ENCODE peak calls at places on chromosomes 11 and 22, in nine cellular contexts. One of them, this sample, is unnamed.

GRCh38 chr11:70311616-70312015 is 41.1 kb downstream of the PPFIA1 start:
- DNase-seq in ELR: no peak
- DNase-seq in tibial artery: no peak
- DNase-seq in NCI-H1436 treated with DMSO at 0.1 percent for 48 hours: no peak
- DNase-seq in stimulated activated CD8-positive, alpha-beta memory T cell treated with anti-CD3 and anti-CD28 coated beads, Interleukin-2, amount 100 ng/mL, for 48 hours: no peak
- DNase-seq in IMR-90: no peak
- DNase-seq in activated T-helper 1 cell treated with Interleukin-2 at 50 U/mL for 16 hours: no peak
- DNase-seq in posterior cingulate gyrus: no peak
- DNase-seq in B cell: no peak
- DNase-seq in this sample: no peak

GRCh38 chr22:41001722-41002122 is 50.5 kb downstream of the RBX1 start:
- DNase-seq in tibial artery: no peak
- DNase-seq in B cell: no peak
- DNase-seq in ELR: peak
- DNase-seq in NCI-H1436 treated with DMSO at 0.1 percent for 48 hours: no peak
- DNase-seq in activated T-helper 1 cell treated with Interleukin-2 at 50 U/mL for 16 hours: no peak
- DNase-seq in stimulated activated CD8-positive, alpha-beta memory T cell treated with anti-CD3 and anti-CD28 coated beads, Interleukin-2, amount 100 ng/mL, for 48 hours: no peak
- DNase-seq in IMR-90: peak
- DNase-seq in posterior cingulate gyrus: no peak
- DNase-seq in this sample: no peak

GRCh38 chr22:48151641-48152040 is 1389.2 kb downstream of the TBC1D22A start:
- DNase-seq in IMR-90: no peak
- DNase-seq in ELR: no peak
- DNase-seq in activated T-helper 1 cell treated with Interleukin-2 at 50 U/mL for 16 hours: no peak
- DNase-seq in posterior cingulate gyrus: no peak
- DNase-seq in stimulated activated CD8-positive, alpha-beta memory T cell treated with anti-CD3 and anti-CD28 coated beads, Interleukin-2, amount 100 ng/mL, for 48 hours: no peak
- DNase-seq in B cell: no peak
- DNase-seq in tibial artery: no peak
- DNase-seq in NCI-H1436 treated with DMSO at 0.1 percent for 48 hours: no peak
- DNase-seq in this sample: no peak

GRCh38 chr22:22616636-22617035 is 27.8 kb upstream of the GGTLC2 start:
- DNase-seq in stimulated activated CD8-positive, alpha-beta memory T cell treated with anti-CD3 and anti-CD28 coated beads, Interleukin-2, amount 100 ng/mL, for 48 hours: no peak
- DNase-seq in activated T-helper 1 cell treated with Interleukin-2 at 50 U/mL for 16 hours: no peak
- DNase-seq in B cell: peak
- DNase-seq in IMR-90: no peak
- DNase-seq in ELR: no peak
- DNase-seq in tibial artery: no peak
- DNase-seq in posterior cingulate gyrus: no peak
- DNase-seq in NCI-H1436 treated with DMSO at 0.1 percent for 48 hours: no peak
- DNase-seq in this sample: no peak

GRCh38 chr11:19225123-19225522 is 15.6 kb downstream of the E2F8 start:
- DNase-seq in posterior cingulate gyrus: no peak
- DNase-seq in stimulated activated CD8-positive, alpha-beta memory T cell treated with anti-CD3 and anti-CD28 coated beads, Interleukin-2, amount 100 ng/mL, for 48 hours: no peak
- DNase-seq in B cell: no peak
- DNase-seq in IMR-90: no peak
- DNase-seq in ELR: no peak
- DNase-seq in NCI-H1436 treated with DMSO at 0.1 percent for 48 hours: no peak
- DNase-seq in activated T-helper 1 cell treated with Interleukin-2 at 50 U/mL for 16 hours: no peak
- DNase-seq in tibial artery: no peak
- DNase-seq in this sample: no peak

GRCh38 chr22:39959640-39960447 is at the start of gene TMA7B:
- DNase-seq in NCI-H1436 treated with DMSO at 0.1 percent for 48 hours: no peak
- DNase-seq in activated T-helper 1 cell treated with Interleukin-2 at 50 U/mL for 16 hours: no peak
- DNase-seq in posterior cingulate gyrus: peak
- DNase-seq in tibial artery: no peak
- DNase-seq in B cell: no peak
- DNase-seq in stimulated activated CD8-positive, alpha-beta memory T cell treated with anti-CD3 and anti-CD28 coated beads, Interleukin-2, amount 100 ng/mL, for 48 hours: no peak
- DNase-seq in IMR-90: peak
- DNase-seq in ELR: peak
- DNase-seq in this sample: peak

GRCh38 chr11:79419120-79419519 is 21.7 kb downstream of the TENM4 start:
- DNase-seq in B cell: no peak
- DNase-seq in IMR-90: peak
- DNase-seq in activated T-helper 1 cell treated with Interleukin-2 at 50 U/mL for 16 hours: no peak
- DNase-seq in stimulated activated CD8-positive, alpha-beta memory T cell treated with anti-CD3 and anti-CD28 coated beads, Interleukin-2, amount 100 ng/mL, for 48 hours: no peak
- DNase-seq in posterior cingulate gyrus: no peak
- DNase-seq in tibial artery: no peak
- DNase-seq in NCI-H1436 treated with DMSO at 0.1 percent for 48 hours: no peak
- DNase-seq in ELR: peak
- DNase-seq in this sample: peak

GRCh38 chr22:19962909-19963806 is 21.5 kb upstream of the TXNRD2 start:
- DNase-seq in stimulated activated CD8-positive, alpha-beta memory T cell treated with anti-CD3 and anti-CD28 coated beads, Interleukin-2, amount 100 ng/mL, for 48 hours: no peak
- DNase-seq in posterior cingulate gyrus: no peak
- DNase-seq in NCI-H1436 treated with DMSO at 0.1 percent for 48 hours: no peak
- DNase-seq in activated T-helper 1 cell treated with Interleukin-2 at 50 U/mL for 16 hours: no peak
- DNase-seq in ELR: peak
- DNase-seq in tibial artery: no peak
- DNase-seq in B cell: no peak
- DNase-seq in IMR-90: peak
- DNase-seq in this sample: no peak

GRCh38 chr22:46957521-46957920 is 195.1 kb downstream of the TBC1D22A start:
- DNase-seq in activated T-helper 1 cell treated with Interleukin-2 at 50 U/mL for 16 hours: no peak
- DNase-seq in IMR-90: no peak
- DNase-seq in stimulated activated CD8-positive, alpha-beta memory T cell treated with anti-CD3 and anti-CD28 coated beads, Interleukin-2, amount 100 ng/mL, for 48 hours: no peak
- DNase-seq in B cell: no peak
- DNase-seq in NCI-H1436 treated with DMSO at 0.1 percent for 48 hours: no peak
- DNase-seq in tibial artery: no peak
- DNase-seq in ELR: no peak
- DNase-seq in posterior cingulate gyrus: no peak
- DNase-seq in this sample: no peak

GRCh38 chr11:70176940-70177689 is 26.0 kb upstream of the FADD start:
- DNase-seq in activated T-helper 1 cell treated with Interleukin-2 at 50 U/mL for 16 hours: peak
- DNase-seq in stimulated activated CD8-positive, alpha-beta memory T cell treated with anti-CD3 and anti-CD28 coated beads, Interleukin-2, amount 100 ng/mL, for 48 hours: peak
- DNase-seq in B cell: peak
- DNase-seq in posterior cingulate gyrus: no peak
- DNase-seq in NCI-H1436 treated with DMSO at 0.1 percent for 48 hours: no peak
- DNase-seq in ELR: peak
- DNase-seq in IMR-90: no peak
- DNase-seq in tibial artery: no peak
- DNase-seq in this sample: peak

GRCh38 chr22:18076060-18076497 is 1.7 kb upstream of the PEX26 start:
- DNase-seq in B cell: peak
- DNase-seq in IMR-90: peak
- DNase-seq in stimulated activated CD8-positive, alpha-beta memory T cell treated with anti-CD3 and anti-CD28 coated beads, Interleukin-2, amount 100 ng/mL, for 48 hours: no peak
- DNase-seq in NCI-H1436 treated with DMSO at 0.1 percent for 48 hours: no peak
- DNase-seq in activated T-helper 1 cell treated with Interleukin-2 at 50 U/mL for 16 hours: no peak
- DNase-seq in tibial artery: peak
- DNase-seq in ELR: peak
- DNase-seq in posterior cingulate gyrus: peak
- DNase-seq in this sample: no peak

GRCh38 chr11:17642370-17642769 is 77.0 kb upstream of the MYOD1 start:
- DNase-seq in activated T-helper 1 cell treated with Interleukin-2 at 50 U/mL for 16 hours: no peak
- DNase-seq in IMR-90: no peak
- DNase-seq in posterior cingulate gyrus: no peak
- DNase-seq in B cell: no peak
- DNase-seq in stimulated activated CD8-positive, alpha-beta memory T cell treated with anti-CD3 and anti-CD28 coated beads, Interleukin-2, amount 100 ng/mL, for 48 hours: no peak
- DNase-seq in NCI-H1436 treated with DMSO at 0.1 percent for 48 hours: no peak
- DNase-seq in tibial artery: no peak
- DNase-seq in ELR: no peak
- DNase-seq in this sample: no peak